ENCODE peak calls at places on chromosomes 1 and 21, in five cellular contexts. I, N, D, R and Q are unnamed samples.

GRCh38 chr1:70284366-70284765 is 63.2 kb downstream of the SRSF11 start:
- DNase-seq in I (no peak), N (no peak), D (no peak), R (no peak), Q (no peak)

GRCh38 chr21:28769683-28770082 is 223.0 kb downstream of the LTN1 start:
- DNase-seq in I (peak; percentile 28), N (no peak), D (no peak), R (peak; percentile 16), Q (no peak)

GRCh38 chr1:33152685-33153432 is 29.0 kb downstream of the TRIM62 start:
- DNase-seq in I (no peak), N (no peak), D (no peak), R (no peak), Q (no peak)

GRCh38 chr1:9687876-9688582 is 36.5 kb downstream of the PIK3CD start:
- DNase-seq in I (no peak), N (no peak), D (no peak), R (no peak), Q (no peak)

GRCh38 chr1:205567716-205568115 is 63.2 kb downstream of the CDK18 start:
- DNase-seq in I (no peak), N (no peak), D (no peak), R (no peak), Q (no peak)

GRCh38 chr1:52920791-52921291 is 699 bp downstream of the ECHDC2 start:
- DNase-seq in I (no peak), N (no peak), D (no peak), R (no peak), Q (no peak)

GRCh38 chr1:231590453-231591198 is 36.0 kb upstream of the DISC1 start:
- DNase-seq in I (peak; percentile 68), N (peak; percentile 61), D (peak; percentile 49), R (peak; percentile 39), Q (peak; percentile 49)

GRCh38 chr1:32813941-32814739 is 3.0 kb downstream of the YARS1 start:
- DNase-seq in I (no peak), N (no peak), D (no peak), R (no peak), Q (no peak)

GRCh38 chr1:201640624-201641023 is 101.7 kb downstream of the NAV1 start:
- DNase-seq in I (no peak), N (no peak), D (peak; percentile 87), R (no peak), Q (no peak)

GRCh38 chr1:226690460-226690982 is 48.6 kb downstream of the ITPKB start:
- DNase-seq in I (peak; percentile 91), N (no peak), D (no peak), R (no peak), Q (no peak)

GRCh38 chr1:183185941-183186490 is at the start of gene LAMC2:
- DNase-seq in I (peak; percentile 76), N (no peak), D (no peak), R (no peak), Q (peak; percentile 15)

GRCh38 chr1:3463013-3463385 is 8.5 kb downstream of the ARHGEF16 start:
- DNase-seq in I (no peak), N (no peak), D (no peak), R (no peak), Q (no peak)

GRCh38 chr1:69911301-69911801 is 294.0 kb downstream of the LRRC40 start:
- DNase-seq in I (no peak), N (peak; percentile 5), D (peak; percentile 3), R (peak; percentile 60), Q (no peak)

GRCh38 chr1:179474713-179475112 is 101.0 kb downstream of the NPHS2 start:
- DNase-seq in I (no peak), N (no peak), D (no peak), R (no peak), Q (no peak)

GRCh38 chr21:28334407-28334806 is 658.3 kb downstream of the LTN1 start:
- DNase-seq in I (no peak), N (no peak), D (no peak), R (no peak), Q (no peak)

GRCh38 chr1:63669151-63669961 is 76.1 kb downstream of the PGM1 start:
- DNase-seq in I (no peak), N (no peak), D (no peak), R (no peak), Q (no peak)

GRCh38 chr1:241323510-241323909 is 33.5 kb downstream of the RGS7 start:
- DNase-seq in I (peak; percentile 53), N (peak; percentile 27), D (no peak), R (no peak), Q (peak; percentile 40)

GRCh38 chr21:37445228-37445627 is 78.7 kb downstream of the DYRK1A start:
- DNase-seq in I (no peak), N (no peak), D (peak; percentile 13), R (peak; percentile 27), Q (no peak)

GRCh38 chr1:222394224-222394623 is 153.7 kb downstream of the HHIPL2 start:
- DNase-seq in I (no peak), N (no peak), D (no peak), R (no peak), Q (no peak)

GRCh38 chr1:230426246-230427101 is at the start of gene PGBD5:
- DNase-seq in I (peak; percentile 77), N (peak; percentile 67), D (no peak), R (no peak), Q (no peak)

GRCh38 chr1:15540201-15540600 is 13.6 kb downstream of the DNAJC16 start:
- DNase-seq in I (no peak), N (no peak), D (no peak), R (no peak), Q (no peak)

GRCh38 chr21:14956826-14957225 is 108.0 kb downstream of the NRIP1 start:
- DNase-seq in I (no peak), N (peak; percentile 10), D (peak; percentile 16), R (no peak), Q (no peak)

GRCh38 chr1:45833361-45833760 is 29.9 kb downstream of the MAST2 start:
- DNase-seq in I (no peak), N (no peak), D (no peak), R (no peak), Q (no peak)

GRCh38 chr1:52142220-52143153 is 598 bp downstream of the ZFYVE9 start:
- DNase-seq in I (peak; percentile 36), N (peak; percentile 20), D (no peak), R (no peak), Q (peak; percentile 23)

GRCh38 chr1:3012511-3013291 is 8.6 kb upstream of the ACTRT2 start:
- DNase-seq in I (peak; percentile 57), N (peak; percentile 21), D (no peak), R (no peak), Q (no peak)

GRCh38 chr1:228178737-228179720 is 13.4 kb downstream of the IBA57 start:
- DNase-seq in I (no peak), N (no peak), D (no peak), R (no peak), Q (no peak)

GRCh38 chr1:8374356-8374755 is 56.4 kb downstream of the SLC45A1 start:
- DNase-seq in I (no peak), N (no peak), D (no peak), R (no peak), Q (no peak)

GRCh38 chr1:233113009-233113712 is 162.8 kb downstream of the NTPCR start:
- DNase-seq in I (peak; percentile 32), N (peak; percentile 80), D (peak; percentile 98), R (peak; percentile 100), Q (peak; percentile 97)

GRCh38 chr1:244204004-244204403 is 152.9 kb downstream of the ZBTB18 start:
- DNase-seq in I (no peak), N (no peak), D (no peak), R (no peak), Q (no peak)

GRCh38 chr1:62198781-62199125 is 4.1 kb downstream of the L1TD1 start:
- DNase-seq in I (no peak), N (no peak), D (no peak), R (no peak), Q (no peak)

GRCh38 chr1:31651025-31651424 is 6.3 kb upstream of the PEF1 start:
- DNase-seq in I (no peak), N (no peak), D (no peak), R (no peak), Q (no peak)